ENCODE peak calls at places on chromosomes 12 and 14, in seven cellular contexts. A is HL-60, N is HepG2, Q is SK-N-SH, L is H1, X is prostate gland, B is suprapubic skin. J is an unnamed sample.
A peak's percentile ranks its signal among the peaks of the same experiment; 100 is the strongest.

GRCh38 chr14:49931523-49931922 is 38.6 kb downstream of the ARF6 start:
- DNase-seq in A (no peak), N (no peak), Q (no peak), L (no peak), X (no peak), B (no peak), J (no peak)

GRCh38 chr14:73759183-73759713 is 45.1 kb upstream of the PNMA1 start:
- DNase-seq in A (no peak), N (no peak), Q (peak; percentile 83), L (no peak), X (no peak), B (peak; percentile 91), J (no peak)

GRCh38 chr12:64124511-64125197 is 97.4 kb downstream of the KICS2 start:
- DNase-seq in A (no peak), N (no peak), Q (no peak), L (no peak), X (no peak), B (no peak), J (no peak)

GRCh38 chr14:50717826-50718225 is 49.7 kb upstream of the SAV1 start:
- DNase-seq in A (no peak), N (no peak), Q (no peak), L (no peak), X (no peak), B (no peak), J (no peak)

GRCh38 chr12:124094733-124095132 is 121.7 kb downstream of the ZNF664 start:
- DNase-seq in A (no peak), N (no peak), Q (no peak), L (no peak), X (no peak), B (no peak), J (no peak)

GRCh38 chr12:94205738-94206310 is 57.4 kb downstream of the PLXNC1 start:
- DNase-seq in A (no peak), N (no peak), Q (no peak), L (no peak), X (no peak), B (no peak), J (no peak)

GRCh38 chr12:20361416-20361815 is 6.9 kb upstream of the PDE3A start:
- DNase-seq in A (no peak), N (no peak), Q (no peak), L (no peak), X (no peak), B (no peak), J (no peak)

GRCh38 chr14:100994757-100995156 is 91.2 kb upstream of the RTL1 start:
- DNase-seq in A (no peak), N (no peak), Q (no peak), L (no peak), X (no peak), B (no peak), J (no peak)

GRCh38 chr12:57127710-57128518 is at the start of gene LRP1:
- DNase-seq in A (no peak), N (peak; percentile 76), Q (peak; percentile 93), L (peak; percentile 91), X (peak; percentile 90), B (no peak), J (peak; percentile 73)

GRCh38 chr14:53550776-53551175 is 397.7 kb upstream of the DDHD1 start:
- DNase-seq in A (no peak), N (no peak), Q (no peak), L (no peak), X (no peak), B (no peak), J (no peak)

GRCh38 chr14:58465425-58465824 is 37.9 kb downstream of the KIAA0586 start:
- DNase-seq in A (no peak), N (peak; percentile 32), Q (no peak), L (no peak), X (no peak), B (no peak), J (no peak)

GRCh38 chr12:118010903-118011302 is 5.6 kb upstream of the RFC5 start:
- DNase-seq in A (no peak), N (no peak), Q (no peak), L (no peak), X (no peak), B (no peak), J (no peak)

GRCh38 chr14:100618763-100619320 is 31.6 kb upstream of the BEGAIN start:
- DNase-seq in A (no peak), N (no peak), Q (peak; percentile 8), L (no peak), X (no peak), B (peak; percentile 44), J (no peak)

GRCh38 chr12:131892711-131893604 is 1.5 kb upstream of the ULK1 start:
- DNase-seq in A (no peak), N (no peak), Q (no peak), L (no peak), X (no peak), B (no peak), J (no peak)

GRCh38 chr14:61621444-61621843 is 73.9 kb upstream of the HIF1A start:
- DNase-seq in A (no peak), N (no peak), Q (no peak), L (no peak), X (no peak), B (no peak), J (no peak)

GRCh38 chr14:64581363-64581762 is 31.6 kb downstream of the PPP1R36 start:
- DNase-seq in A (no peak), N (no peak), Q (no peak), L (no peak), X (no peak), B (no peak), J (no peak)

GRCh38 chr12:132453361-132454133 is 36.4 kb upstream of the FBRSL1 start:
- DNase-seq in A (no peak), N (no peak), Q (no peak), L (no peak), X (no peak), B (no peak), J (no peak)

GRCh38 chr12:106418970-106419369 is 61.4 kb downstream of the POLR3B start:
- DNase-seq in A (no peak), N (no peak), Q (no peak), L (no peak), X (no peak), B (no peak), J (no peak)

DNA sequence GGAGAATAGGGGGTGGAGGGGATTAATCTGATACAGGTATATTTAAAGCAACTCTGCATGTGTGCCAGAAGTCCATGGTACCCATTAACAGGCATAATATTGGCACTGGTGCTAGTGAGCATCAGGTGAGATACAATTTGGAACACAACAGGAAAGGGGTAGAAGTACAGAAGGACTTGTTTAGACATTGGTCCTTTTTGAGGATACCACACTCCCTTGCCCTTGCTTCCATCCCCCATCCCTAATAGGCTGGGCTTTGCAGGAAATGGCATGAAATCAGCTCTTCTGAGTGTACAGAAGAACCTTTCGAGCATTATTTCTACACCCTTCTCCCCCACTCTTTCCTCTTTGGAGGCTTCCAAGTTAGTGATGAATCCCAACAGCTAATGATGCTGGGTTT is 16.4 kb downstream of the PCBP2 start:
- DNase-seq in A (no peak), N (no peak), Q (no peak), L (no peak), X (no peak), B (no peak), J (no peak)
- TF ChIP-seq POLR2AphosphoS5 in A (no peak), N (no peak), Q (no peak), L (peak; percentile 71), X (no peak), B (no peak), J (peak; percentile 77)

DNA sequence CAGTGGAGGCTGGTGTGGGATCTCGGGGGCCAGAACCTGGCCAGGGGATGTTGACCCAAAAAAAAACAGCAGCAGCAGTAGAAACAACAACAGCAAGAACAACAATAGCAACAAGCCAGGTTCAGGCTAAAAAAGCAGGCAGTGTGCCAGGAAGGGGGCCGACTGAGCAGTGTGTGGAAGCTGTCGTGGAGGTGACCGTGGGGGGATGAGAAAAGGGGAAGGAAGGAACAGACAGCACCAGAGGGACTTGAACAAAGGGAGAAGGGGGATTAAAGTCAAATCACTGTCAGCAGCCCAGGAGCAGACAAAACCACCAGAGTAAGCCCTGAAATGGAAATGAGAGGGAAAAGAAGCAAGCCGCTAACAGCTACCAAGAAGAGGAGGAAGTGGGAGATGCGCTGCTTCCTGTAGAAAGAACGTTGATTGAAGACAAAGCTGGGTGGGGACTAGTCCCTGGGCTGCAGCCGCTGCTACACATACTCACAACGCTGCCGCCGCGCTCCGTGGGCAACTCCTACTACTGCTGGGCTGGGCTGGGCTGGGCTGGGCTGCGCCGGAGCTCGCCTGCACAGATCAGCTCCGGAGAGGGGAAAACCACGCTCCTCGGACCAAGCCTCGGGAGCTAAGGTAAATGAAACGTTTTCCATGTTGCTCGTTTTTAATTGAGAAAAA is at the start of gene GNG2:
- DNase-seq in A (peak; percentile 62), N (no peak), Q (peak; percentile 75), L (peak; percentile 62), X (peak; percentile 52), B (peak; percentile 92), J (no peak)
- TF ChIP-seq POLR2AphosphoS5 in A (peak; percentile 45), N (no peak), Q (peak; percentile 91), L (peak; percentile 61), X (peak; percentile 17), B (no peak), J (peak; percentile 92)

GRCh38 chr12:2080604-2081003 is 27.8 kb downstream of the CACNA1C start:
- DNase-seq in A (no peak), N (no peak), Q (no peak), L (no peak), X (no peak), B (no peak), J (no peak)

GRCh38 chr12:2076728-2077127 is 23.9 kb downstream of the CACNA1C start:
- DNase-seq in A (no peak), N (no peak), Q (no peak), L (no peak), X (no peak), B (no peak), J (no peak)

GRCh38 chr12:2074792-2075191 is 22.0 kb downstream of the CACNA1C start:
- DNase-seq in A (no peak), N (no peak), Q (no peak), L (no peak), X (no peak), B (no peak), J (no peak)

GRCh38 chr12:2075558-2076195 is 22.9 kb downstream of the CACNA1C start:
- DNase-seq in A (no peak), N (no peak), Q (no peak), L (no peak), X (no peak), B (no peak), J (no peak)

GRCh38 chr12:2076196-2076570 is 23.4 kb downstream of the CACNA1C start:
- DNase-seq in A (no peak), N (no peak), Q (no peak), L (no peak), X (no peak), B (no peak), J (no peak)
- TF ChIP-seq POLR2AphosphoS5 in A (no peak), N (no peak), Q (no peak), L (no peak), X (peak; percentile 15), B (no peak), J (no peak)

GRCh38 chr12:75712223-75712622 is 200.8 kb upstream of the KRR1 start:
- DNase-seq in A (no peak), N (peak; percentile 95), Q (no peak), L (no peak), X (peak; percentile 39), B (no peak), J (no peak)
- TF ChIP-seq POLR2AphosphoS5 in A (no peak), N (no peak), Q (no peak), L (no peak), X (peak; percentile 34), B (no peak), J (no peak)

J was measured in GM12891.